ENCODE peak calls at places on chromosomes 16 and 17, in nine cellular contexts. W, X, D, A, K, Q, J, H and E are unnamed samples. For H3K36me3, the result is how much of the 10 kb centered on the place peaks cover.

GRCh38 chr17:77728022-77728671 is 230.4 kb upstream of the TNRC6C start:
- DNase-seq in W (peak), J (no peak), A (no peak), Q (no peak), H (no peak), D (no peak), X (no peak), K (no peak), E (no peak)

GRCh38 chr17:37607637-37608368 is 1.4 kb downstream of the SYNRG start:
- DNase-seq in D (peak), K (peak), A (peak), W (no peak), J (peak), H (no peak), Q (no peak), X (no peak), E (no peak)

GRCh38 chr16:83769397-83770008 is 38.3 kb upstream of the HSBP1 start:
- DNase-seq in D (no peak), K (no peak), X (no peak), A (no peak), W (no peak), Q (no peak), J (no peak), H (no peak), E (peak)

GRCh38 chr17:9284884-9285283 is 263.6 kb downstream of the NTN1 start:
- DNase-seq in X (no peak), H (no peak), Q (no peak), J (no peak), W (peak), K (no peak), D (no peak), A (no peak), E (no peak)

GRCh38 chr16:87183647-87184046 is 133.5 kb downstream of the C16orf95 start:
- DNase-seq in H (no peak), A (no peak), K (no peak), D (no peak), X (no peak), W (no peak), Q (no peak), J (no peak), E (no peak)

GRCh38 chr16:1773703-1774455 is 945 bp upstream of the MRPS34 start:
- DNase-seq in K (no peak), Q (no peak), J (no peak), H (peak), A (no peak), D (peak), W (no peak), X (no peak), E (peak)

GRCh38 chr16:82252582-82252981 is 82.6 kb upstream of the MPHOSPH6 start:
- DNase-seq in A (no peak), Q (no peak), W (no peak), K (no peak), H (no peak), J (no peak), X (no peak), D (no peak), E (no peak)

GRCh38 chr17:419073-419735 is 66.6 kb upstream of the RPH3AL start:
- DNase-seq in X (no peak), K (no peak), H (no peak), D (peak), Q (no peak), A (no peak), J (no peak), W (no peak), E (no peak)

GRCh38 chr17:78143214-78144145 is 2.7 kb upstream of the C17orf99 start:
- DNase-seq in A (no peak), D (no peak), X (no peak), W (no peak), Q (no peak), H (peak), K (no peak), J (no peak), E (no peak)

GRCh38 chr17:41667280-41668008 is 21.2 kb upstream of the EIF1 start:
- DNase-seq in A (no peak), K (no peak), W (peak), X (no peak), H (no peak), Q (no peak), D (no peak), J (no peak), E (no peak)

GRCh38 chr17:27657620-27658019 is 26.6 kb downstream of the LGALS9 start:
- DNase-seq in K (no peak), W (no peak), A (no peak), X (no peak), D (no peak), H (no peak), Q (no peak), J (no peak), E (no peak)

GRCh38 chr16:9091867-9092281 is 430 bp downstream of the HAPSTR1 start:
- DNase-seq in Q (no peak), X (peak), H (peak), D (peak), A (peak), K (no peak), J (no peak), W (peak), E (peak)

GRCh38 chr17:38883592-38884526 is 14.0 kb downstream of the LASP1 start:
- DNase-seq in D (no peak), J (no peak), Q (no peak), W (no peak), A (no peak), X (no peak), H (no peak), K (no peak), E (no peak)

DNA sequence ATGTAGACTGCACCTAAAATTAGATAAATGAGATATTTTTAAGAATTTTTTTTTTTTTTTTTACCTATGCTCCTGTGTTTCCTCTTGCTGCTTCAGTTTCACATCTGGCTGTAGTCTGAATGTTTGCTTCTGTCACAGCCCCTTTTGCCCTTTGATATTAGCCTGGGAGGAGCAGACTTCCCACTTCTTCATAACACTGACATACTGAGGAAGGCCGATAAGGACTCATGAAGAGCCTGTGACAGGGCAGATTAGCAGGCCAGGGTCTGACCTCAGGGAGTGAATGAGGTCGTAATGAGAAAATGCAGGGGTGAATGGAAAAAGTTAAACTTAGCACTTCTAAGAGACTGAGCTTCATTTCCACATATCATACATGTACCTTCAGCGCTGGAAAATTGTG is at the start of gene SLFN14:
- DNase-seq in Q (no peak), A (no peak), D (no peak), K (no peak), H (no peak), W (no peak), X (no peak), J (no peak), E (no peak)
- TF ChIP-seq POLR2A in Q (no peak), A (no peak), D (no peak), K (no peak), H (no peak), W (no peak), X (no peak), J (no peak), E (no peak)

GRCh38 chr16:58499615-58500328 is at the start of gene NDRG4:
- DNase-seq in W (peak), Q (no peak), J (peak), D (peak), X (no peak), A (no peak), K (peak), H (peak), E (peak)

GRCh38 chr16:58502217-58502921 is 2.4 kb downstream of the NDRG4 start:
- DNase-seq in D (peak), A (no peak), J (no peak), K (no peak), W (no peak), H (peak), X (no peak), Q (no peak), E (no peak)

GRCh38 chr16:58503166-58503862 is 3.4 kb downstream of the NDRG4 start:
- DNase-seq in A (no peak), X (no peak), K (peak), Q (no peak), W (no peak), H (no peak), D (peak), J (no peak), E (peak)

GRCh38 chr16:58500329-58501241 is 642 bp downstream of the NDRG4 start:
- DNase-seq in W (no peak), J (no peak), Q (no peak), K (peak), X (no peak), H (peak), D (no peak), A (no peak), E (no peak)

DNA sequence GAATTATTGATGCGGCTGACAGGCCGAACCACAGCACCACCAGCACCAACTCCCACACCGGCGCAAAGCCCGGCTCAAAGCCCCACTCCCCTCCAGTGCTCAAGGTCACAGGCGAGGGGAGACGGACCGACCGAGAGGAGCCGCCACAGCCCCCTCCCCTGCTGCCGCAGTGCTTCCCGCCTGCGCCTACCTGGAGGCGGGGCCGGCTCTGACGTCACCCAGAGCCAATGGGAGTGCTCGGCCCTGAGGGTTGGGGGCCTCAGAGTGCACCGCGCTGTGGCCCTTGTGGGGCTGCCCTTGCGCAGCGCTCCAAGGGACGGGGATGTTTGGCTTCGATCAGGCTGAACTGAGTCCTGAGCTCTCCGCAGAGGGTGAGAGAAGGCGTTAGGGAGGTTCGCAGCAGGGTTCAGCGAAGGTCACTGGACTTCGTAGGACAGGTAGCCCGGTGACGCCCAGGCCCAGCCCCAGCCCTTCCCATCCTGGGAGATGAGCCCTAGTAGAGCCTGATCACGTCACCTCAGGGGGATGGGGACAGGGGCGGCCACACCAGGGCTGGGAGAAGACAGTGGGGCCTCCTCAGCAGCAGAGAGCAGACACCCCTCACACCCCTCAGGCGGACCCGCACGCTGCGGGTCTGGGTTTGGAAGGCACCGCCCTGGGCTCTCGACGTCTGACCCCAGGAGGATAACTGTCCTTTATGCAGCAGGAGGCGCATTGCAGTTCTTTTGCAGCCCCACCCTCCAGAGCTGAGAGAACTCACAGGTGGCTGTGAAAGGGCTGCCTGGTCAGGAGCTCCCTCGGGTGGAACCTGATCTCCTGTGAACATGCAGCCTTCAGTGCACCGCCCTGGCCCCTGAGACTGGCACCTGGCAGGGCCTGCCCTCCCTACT is 1.5 kb downstream of the NDRG4 start:
- DNase-seq in A (no peak), W (no peak), D (peak), X (no peak), K (peak), Q (no peak), H (peak), J (peak), E (peak)
- H3K27ac ChIP-seq in A (no peak), W (no peak), D (no peak), X (no peak), K (no peak), Q (no peak), H (peak), J (no peak), E (no peak)

GRCh38 chr16:67862623-67863583 is 9.9 kb upstream of the EDC4 start:
- DNase-seq in D (no peak), A (no peak), Q (peak), K (no peak), W (peak), H (peak), J (no peak), X (no peak), E (peak)
- H3K36me3 ChIP-seq in D (under half), A (under half), Q (under half), K (under half), W (under half), H (under half), J (under half), X (under half), E (under half)

GRCh38 chr17:80259642-80260535 is 763 bp upstream of the RNF213 start:
- DNase-seq in D (peak), J (peak), Q (peak), H (peak), K (peak), X (peak), A (peak), W (peak), E (peak)
- TF ChIP-seq POLR2A in D (peak), J (no peak), Q (peak), H (peak), K (no peak), X (peak), A (peak), W (peak), E (peak)

GRCh38 chr16:11681977-11682654 is 13.9 kb downstream of the SNN start:
- DNase-seq in J (no peak), Q (peak), H (no peak), D (peak), A (no peak), W (no peak), X (no peak), K (no peak), E (no peak)
- H3K27ac ChIP-seq in J (no peak), Q (peak), H (no peak), D (peak), A (no peak), W (peak), X (no peak), K (peak), E (no peak)

GRCh38 chr17:7852919-7853692 is 1.8 kb upstream of the TMEM88 start:
- DNase-seq in A (peak), H (no peak), X (no peak), Q (no peak), D (peak), K (peak), J (peak), W (no peak), E (peak)
- H3K36me3 ChIP-seq in A (under half), H (under half), X (under half), Q (under half), D (under half), K (half or more), J (under half), W (half or more), E (half or more)

DNA sequence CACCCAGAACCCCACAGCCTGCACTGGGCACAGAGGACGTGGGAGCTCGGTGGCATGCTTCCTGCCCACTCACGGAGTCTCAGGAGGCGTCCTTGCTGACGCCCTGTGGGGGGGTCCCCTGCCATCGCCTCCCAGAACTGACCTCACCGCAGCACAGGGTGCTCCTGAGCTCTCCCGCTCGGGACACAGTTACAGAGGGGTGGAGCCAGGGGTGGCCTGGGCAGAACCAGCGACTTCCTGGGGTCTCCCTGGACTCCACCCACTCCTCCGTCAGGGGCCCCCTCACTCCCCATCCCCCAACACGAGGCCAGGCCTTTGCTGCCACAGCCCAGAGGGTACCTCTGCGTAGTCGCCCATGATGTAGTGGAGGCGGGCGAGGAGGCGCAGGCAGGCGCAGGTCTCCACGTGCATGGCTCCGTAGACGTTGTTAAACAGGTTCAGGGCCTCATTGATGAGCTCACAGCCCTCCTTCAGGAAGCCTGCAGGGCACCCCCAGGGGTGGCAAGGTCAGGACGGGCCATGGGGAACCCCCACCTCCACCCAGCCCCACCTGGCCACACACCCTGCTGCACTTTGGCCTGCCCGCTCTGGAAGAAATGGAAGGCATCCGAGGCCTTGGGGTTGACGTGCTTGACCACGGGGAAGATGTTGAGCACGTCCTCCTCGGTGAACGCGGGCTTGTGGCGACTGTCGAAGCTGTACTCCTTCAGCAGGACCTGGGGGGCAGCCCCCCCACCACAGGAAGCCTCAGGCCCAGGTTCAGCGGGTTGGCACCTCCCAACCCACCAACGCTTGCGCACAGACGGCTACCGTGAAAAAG is 17.8 kb downstream of the CLUH start:
- DNase-seq in A (no peak), H (peak), W (peak), K (peak), Q (no peak), X (no peak), D (peak), J (peak), E (no peak)
- TF ChIP-seq POLR2A in A (no peak), H (no peak), W (no peak), K (no peak), Q (no peak), X (no peak), D (no peak), J (no peak), E (no peak)

GRCh38 chr17:32484628-32485027 is 2.2 kb upstream of the CDK5R1 start:
- DNase-seq in Q (no peak), W (no peak), K (no peak), X (no peak), D (peak), A (no peak), H (no peak), J (peak), E (no peak)
- H3K27ac ChIP-seq in Q (no peak), W (no peak), K (no peak), X (no peak), D (no peak), A (no peak), H (no peak), J (peak), E (no peak)

GRCh38 chr16:4435668-4436067 is 10.0 kb downstream of the DNAJA3 start:
- DNase-seq in D (no peak), W (no peak), A (no peak), X (no peak), K (no peak), Q (no peak), J (no peak), H (no peak), E (no peak)
- H3K36me3 ChIP-seq in D (under half), W (half or more), A (under half), X (under half), K (half or more), Q (half or more), J (under half), H (under half), E (under half)

GRCh38 chr16:88727871-88728270 is 21.6 kb downstream of the CTU2 start:
- DNase-seq in A (no peak), Q (no peak), J (no peak), K (peak), H (no peak), D (no peak), W (peak), X (no peak), E (no peak)

GRCh38 chr16:88726981-88727380 is 20.7 kb downstream of the CTU2 start:
- DNase-seq in K (peak), W (no peak), D (no peak), J (no peak), Q (no peak), X (no peak), H (no peak), A (no peak), E (no peak)

GRCh38 chr16:88724855-88725555 is 18.7 kb downstream of the CTU2 start:
- DNase-seq in A (no peak), H (no peak), J (no peak), X (no peak), D (no peak), W (no peak), Q (no peak), K (peak), E (no peak)

GRCh38 chr16:88725609-88726407 is 19.5 kb downstream of the CTU2 start:
- DNase-seq in W (no peak), Q (no peak), H (no peak), A (no peak), K (peak), D (no peak), X (no peak), J (no peak), E (no peak)

DNA sequence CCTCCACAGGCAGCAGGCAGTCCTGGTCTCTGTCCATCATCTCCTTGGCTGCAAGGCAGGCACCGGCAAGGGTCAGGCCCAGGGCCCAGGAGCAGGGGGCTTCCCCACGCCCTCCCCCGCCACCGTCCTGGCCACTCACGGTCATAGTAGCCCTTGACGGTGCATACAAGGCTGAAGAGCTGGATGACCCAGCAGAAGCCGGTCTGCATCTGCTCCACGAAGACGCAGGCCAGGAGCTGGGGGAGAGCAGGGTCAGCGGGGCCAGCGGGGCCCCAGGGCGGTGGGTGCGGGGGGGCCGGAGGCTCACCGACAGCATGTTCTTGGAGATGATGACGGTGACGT is 20.1 kb downstream of the CTU2 start:
- DNase-seq in K (peak), H (no peak), D (no peak), Q (no peak), A (no peak), J (no peak), W (no peak), X (no peak), E (no peak)
- TF ChIP-seq POLR2A in K (no peak), H (no peak), D (no peak), Q (no peak), A (no peak), J (no peak), W (no peak), X (no peak), E (no peak)